ENCODE peak calls at places on chromosomes 6 and 20, in ten cellular contexts. D is hepatocyte, L is right lobe of liver, U is upper lobe of right lung, C is GM12878, E is ovary, H is foreskin fibroblast, T is DND-41, A is choroid plexus epithelial cell, Q is ascending aorta. N is an unnamed sample.

GRCh38 chr6:20599302-20600051 is 65.2 kb downstream of the CDKAL1 start:
- DNase-seq in D (no peak), L (no peak), U (no peak), C (no peak), E (no peak), H (no peak), T (no peak), A (no peak), Q (no peak), N (no peak)

GRCh38 chr6:90274481-90275030 is 22.1 kb downstream of the BACH2 start:
- DNase-seq in D (no peak), L (no peak), U (no peak), C (no peak), E (no peak), H (no peak), T (peak; percentile 84), A (no peak), Q (no peak), N (no peak)

GRCh38 chr6:149031545-149032317 is 284.9 kb downstream of the UST start:
- DNase-seq in D (no peak), L (no peak), U (no peak), C (no peak), E (peak; percentile 52), H (no peak), T (peak; percentile 27), A (peak; percentile 94), Q (no peak), N (peak; percentile 84)

GRCh38 chr20:58852559-58853271 is at the start of gene GNAS:
- DNase-seq in D (peak; percentile 84), L (no peak), U (peak; percentile 84), C (no peak), E (peak; percentile 40), H (peak; percentile 82), T (no peak), A (peak; percentile 76), Q (no peak), N (peak; percentile 19)

GRCh38 chr6:131413191-131413830 is 159.7 kb upstream of the ARG1 start:
- DNase-seq in D (no peak), L (no peak), U (no peak), C (no peak), E (no peak), H (no peak), T (no peak), A (no peak), Q (no peak), N (no peak)

GRCh38 chr6:41022294-41022693 is 16.7 kb downstream of the UNC5CL start:
- DNase-seq in D (peak; percentile 42), L (no peak), U (no peak), C (no peak), E (no peak), H (peak; percentile 66), T (no peak), A (peak; percentile 15), Q (no peak), N (no peak)

GRCh38 chr6:25218346-25218745 is 60.8 kb upstream of the CARMIL1 start:
- DNase-seq in D (no peak), L (no peak), U (no peak), C (no peak), E (no peak), H (no peak), T (no peak), A (no peak), Q (no peak), N (no peak)

GRCh38 chr6:166393535-166393823 is 10.7 kb upstream of the MPC1 start:
- DNase-seq in D (no peak), L (no peak), U (no peak), C (no peak), E (no peak), H (no peak), T (no peak), A (no peak), Q (no peak), N (no peak)

GRCh38 chr6:21265264-21266044 is 328.1 kb upstream of the SOX4 start:
- DNase-seq in D (no peak), L (no peak), U (no peak), C (no peak), E (no peak), H (peak; percentile 72), T (no peak), A (peak; percentile 35), Q (no peak), N (no peak)

GRCh38 chr6:19024737-19025136 is 637.6 kb downstream of the RNF144B start:
- DNase-seq in D (peak; percentile 79), L (no peak), U (no peak), C (no peak), E (no peak), H (peak; percentile 1), T (peak; percentile 5), A (peak; percentile 68), Q (no peak), N (peak; percentile 46)

GRCh38 chr6:22530506-22530905 is 38.9 kb upstream of the HDGFL1 start:
- DNase-seq in D (no peak), L (no peak), U (no peak), C (no peak), E (no peak), H (no peak), T (no peak), A (peak; percentile 23), Q (no peak), N (no peak)

GRCh38 chr20:45101333-45101850 is 465 bp upstream of the KCNS1 start:
- DNase-seq in D (no peak), L (no peak), U (no peak), C (no peak), E (no peak), H (no peak), T (no peak), A (no peak), Q (no peak), N (no peak)

GRCh38 chr20:45098096-45098773 is 2.7 kb downstream of the KCNS1 start:
- DNase-seq in D (peak; percentile 47), L (no peak), U (no peak), C (no peak), E (no peak), H (peak; percentile 63), T (no peak), A (peak; percentile 39), Q (no peak), N (no peak)

GRCh38 chr20:45097485-45098095 is 3.3 kb downstream of the KCNS1 start:
- DNase-seq in D (no peak), L (no peak), U (peak; percentile 78), C (no peak), E (no peak), H (peak; percentile 62), T (no peak), A (peak; percentile 59), Q (no peak), N (no peak)

GRCh38 chr20:45103072-45103471 is 2.1 kb upstream of the KCNS1 start:
- DNase-seq in D (no peak), L (no peak), U (no peak), C (no peak), E (no peak), H (no peak), T (no peak), A (no peak), Q (no peak), N (no peak)

DNA sequence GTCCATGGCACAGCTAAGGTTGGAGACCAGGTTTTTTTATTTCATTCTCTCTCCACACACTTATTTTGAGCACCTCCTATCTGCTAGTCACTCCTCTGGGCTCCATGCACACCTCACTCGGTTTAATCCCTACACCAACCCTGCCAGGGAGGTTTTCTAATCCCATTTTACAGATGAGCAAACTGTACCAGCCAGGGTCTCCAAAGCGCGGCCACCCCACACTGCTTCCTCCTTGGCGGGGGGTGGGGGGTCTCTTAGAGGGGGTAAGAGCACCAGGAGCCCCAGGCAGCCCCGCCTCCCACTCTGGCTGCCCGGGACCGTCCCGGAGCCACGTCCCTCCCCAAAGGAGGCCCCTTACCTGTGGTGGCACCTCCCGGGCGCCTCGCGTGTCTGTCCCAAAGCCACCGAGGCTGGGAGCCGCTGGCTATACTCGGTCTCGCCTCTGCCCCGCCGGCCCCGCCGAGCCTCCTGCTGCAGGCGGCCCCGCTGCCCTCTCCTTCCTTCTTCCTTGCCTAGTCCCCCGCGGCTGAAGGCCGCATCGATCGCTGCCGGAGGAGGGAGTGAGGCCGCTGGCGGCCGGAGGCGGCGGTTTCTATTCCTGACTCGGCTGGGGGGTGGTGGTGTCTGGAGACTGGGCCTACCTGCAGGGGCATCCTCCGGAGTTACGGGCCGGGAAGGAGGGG is at the start of gene KCNS1:
- DNase-seq in D (peak; percentile 46), L (no peak), U (peak; percentile 72), C (no peak), E (no peak), H (peak; percentile 48), T (no peak), A (peak; percentile 32), Q (no peak), N (no peak)
- TF ChIP-seq CTCF in D (no peak), L (no peak), U (no peak), C (no peak), E (no peak), H (no peak), T (no peak), A (peak; percentile 34), Q (no peak), N (peak; percentile 14)

GRCh38 chr6:79570802-79571367 is 33.7 kb upstream of the LCA5 start:
- DNase-seq in D (peak; percentile 65), L (no peak), U (no peak), C (no peak), E (no peak), H (peak; percentile 63), T (no peak), A (peak; percentile 74), Q (no peak), N (peak; percentile 26)
- H3K4me3 ChIP-seq in D (no peak overlapping the region), L (peak overlapping the region; percentile 50), U (peak overlapping the region; percentile 33), C (no peak overlapping the region), E (peak overlapping the region; percentile 8), H (peak overlapping the region; percentile 30), T (no peak overlapping the region), A (no peak overlapping the region), Q (peak overlapping the region; percentile 34), N (no peak overlapping the region)

GRCh38 chr6:5438882-5439584 is 177.7 kb downstream of the FARS2 start:
- DNase-seq in D (no peak), L (no peak), U (no peak), C (no peak), E (no peak), H (no peak), T (no peak), A (no peak), Q (no peak), N (no peak)

GRCh38 chr6:5435449-5435848 is 174.1 kb downstream of the FARS2 start:
- DNase-seq in D (no peak), L (no peak), U (no peak), C (no peak), E (no peak), H (peak; percentile 67), T (no peak), A (peak; percentile 73), Q (no peak), N (peak; percentile 82)

DNA sequence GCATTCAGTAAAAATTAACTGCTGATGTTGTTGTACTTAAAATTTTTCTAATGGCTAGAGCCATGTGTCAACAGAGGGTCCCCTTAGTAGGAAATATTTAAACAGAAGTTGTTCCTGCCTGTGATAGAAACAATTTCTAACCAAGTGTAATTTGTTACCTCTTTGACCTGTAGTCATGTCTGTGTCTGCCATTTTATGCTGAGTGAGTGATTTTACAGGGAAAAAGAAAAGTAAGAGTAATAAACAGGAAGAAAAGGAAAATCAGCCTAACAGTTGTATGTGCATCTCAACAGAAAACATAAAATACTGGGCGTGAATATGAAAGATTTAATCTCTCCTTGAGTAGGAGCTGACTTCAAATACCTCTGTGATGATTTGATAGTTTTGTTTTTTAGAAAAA is 172.0 kb downstream of the FARS2 start:
- DNase-seq in D (no peak), L (no peak), U (no peak), C (no peak), E (no peak), H (no peak), T (no peak), A (no peak), Q (no peak), N (no peak)
- TF ChIP-seq CTCF in D (no peak), L (no peak), U (no peak), C (no peak), E (no peak), H (no peak), T (no peak), A (no peak), Q (no peak), N (no peak)

GRCh38 chr6:27679968-27680694 is 207.2 kb upstream of the ZNF184 start:
- DNase-seq in D (no peak), L (no peak), U (no peak), C (no peak), E (no peak), H (peak; percentile 4), T (no peak), A (peak; percentile 3), Q (no peak), N (no peak)
- H3K4me3 ChIP-seq in D (peak overlapping the region; percentile 32), L (no peak overlapping the region), U (no peak overlapping the region), C (peak overlapping the region; percentile 57), E (peak overlapping the region; percentile 6), H (no peak overlapping the region), T (no peak overlapping the region), A (peak overlapping the region; percentile 17), Q (no peak overlapping the region), N (peak overlapping the region; percentile 35)

N was measured in astrocyte of the cerebellum.